ENCODE peak calls at places on chromosome 16, in four cellular contexts. D is sigmoid colon, C is HCT116, E is suprapubic skin. L is an unnamed sample.

GRCh38 chr16:75251280-75252048 is at the start of gene BCAR1:
- DNase-seq in D (peak; percentile 94), C (no peak), E (no peak), L (peak; percentile 79)

GRCh38 chr16:3573146-3573815 is 3.9 kb downstream of the NLRC3 start:
- DNase-seq in D (no peak), C (no peak), E (no peak), L (no peak)

GRCh38 chr16:27495191-27495590 is 54.5 kb downstream of the GTF3C1 start:
- DNase-seq in D (peak; percentile 72), C (no peak), E (no peak), L (no peak)

GRCh38 chr16:89906141-89907025 is 12.3 kb upstream of the MC1R start:
- DNase-seq in D (no peak), C (no peak), E (no peak), L (no peak)

GRCh38 chr16:14003119-14003570 is 68.0 kb upstream of the MRTFB start:
- DNase-seq in D (peak; percentile 71), C (no peak), E (peak; percentile 89), L (peak; percentile 87)

GRCh38 chr16:67329901-67330300 is 3.3 kb downstream of the LRRC36 start:
- DNase-seq in D (no peak), C (no peak), E (no peak), L (no peak)

GRCh38 chr16:89104930-89105571 is 11.4 kb downstream of the ACSF3 start:
- DNase-seq in D (no peak), C (no peak), E (no peak), L (no peak)

GRCh38 chr16:14325502-14325901 is 254.4 kb downstream of the MRTFB start:
- DNase-seq in D (no peak), C (no peak), E (no peak), L (no peak)

GRCh38 chr16:1026784-1027415 is 45.3 kb downstream of the SOX8 start:
- DNase-seq in D (no peak), C (no peak), E (no peak), L (no peak)

GRCh38 chr16:79535130-79535529 is 65.4 kb downstream of the MAF start:
- DNase-seq in D (no peak), C (no peak), E (no peak), L (no peak)

GRCh38 chr16:28277537-28278388 is 14.6 kb upstream of the SBK1 start:
- DNase-seq in D (peak; percentile 92), C (peak; percentile 65), E (peak; percentile 92), L (peak; percentile 86)

GRCh38 chr16:30354423-30355143 is 525 bp downstream of the CD2BP2 start:
- DNase-seq in D (no peak), C (no peak), E (no peak), L (no peak)

GRCh38 chr16:55495616-55496289 is 13.1 kb upstream of the LPCAT2 start:
- DNase-seq in D (no peak), C (no peak), E (no peak), L (no peak)

GRCh38 chr16:57871457-57871856 is 69.2 kb upstream of the KIFC3 start:
- DNase-seq in D (no peak), C (no peak), E (no peak), L (no peak)

GRCh38 chr16:19153876-19154275 is 14.2 kb upstream of the SYT17 start:
- DNase-seq in D (no peak), C (peak; percentile 77), E (no peak), L (no peak)

GRCh38 chr16:54482892-54483574 is 196.4 kb upstream of the IRX3 start:
- DNase-seq in D (no peak), C (no peak), E (no peak), L (no peak)

GRCh38 chr16:75294773-75295172 is 43.3 kb upstream of the BCAR1 start:
- DNase-seq in D (no peak), C (no peak), E (no peak), L (no peak)

GRCh38 chr16:6926341-6926740 is 406.3 kb upstream of the RBFOX1 start:
- DNase-seq in D (no peak), C (no peak), E (no peak), L (no peak)

GRCh38 chr16:17469742-17470001 is 1.1 kb downstream of the XYLT1 start:
- DNase-seq in D (no peak), C (no peak), E (no peak), L (no peak)

GRCh38 chr16:83913234-83913633 is 14.3 kb downstream of the MLYCD start:
- DNase-seq in D (peak; percentile 66), C (no peak), E (no peak), L (no peak)

GRCh38 chr16:15493416-15494181 is 59.2 kb downstream of the BMERB1 start:
- DNase-seq in D (no peak), C (no peak), E (peak; percentile 53), L (no peak)

GRCh38 chr16:1642148-1642547 is 30.0 kb downstream of the CRAMP1 start:
- DNase-seq in D (no peak), C (no peak), E (no peak), L (no peak)

GRCh38 chr16:68592466-68593337 is 52.4 kb upstream of the CDH3 start:
- DNase-seq in D (no peak), C (no peak), E (no peak), L (no peak)

GRCh38 chr16:70476272-70477020 is 22.1 kb downstream of the FCSK start:
- DNase-seq in D (no peak), C (peak; percentile 49), E (no peak), L (no peak)

GRCh38 chr16:55900616-55901393 is 25.6 kb upstream of the CES5A start:
- DNase-seq in D (no peak), C (no peak), E (no peak), L (no peak)

GRCh38 chr16:53087101-53087500 is 32.3 kb downstream of the CHD9 start:
- DNase-seq in D (no peak), C (no peak), E (no peak), L (no peak)

GRCh38 chr16:1779741-1780676 is 2.4 kb downstream of the SPSB3 start:
- DNase-seq in D (no peak), C (no peak), E (no peak), L (no peak)

GRCh38 chr16:88649195-88649923 is 1.5 kb downstream of the CYBA start:
- DNase-seq in D (no peak), C (no peak), E (no peak), L (no peak)

GRCh38 chr16:29991571-29991904 is 3.9 kb downstream of the HIRIP3 start:
- DNase-seq in D (no peak), C (no peak), E (no peak), L (no peak)

DNA sequence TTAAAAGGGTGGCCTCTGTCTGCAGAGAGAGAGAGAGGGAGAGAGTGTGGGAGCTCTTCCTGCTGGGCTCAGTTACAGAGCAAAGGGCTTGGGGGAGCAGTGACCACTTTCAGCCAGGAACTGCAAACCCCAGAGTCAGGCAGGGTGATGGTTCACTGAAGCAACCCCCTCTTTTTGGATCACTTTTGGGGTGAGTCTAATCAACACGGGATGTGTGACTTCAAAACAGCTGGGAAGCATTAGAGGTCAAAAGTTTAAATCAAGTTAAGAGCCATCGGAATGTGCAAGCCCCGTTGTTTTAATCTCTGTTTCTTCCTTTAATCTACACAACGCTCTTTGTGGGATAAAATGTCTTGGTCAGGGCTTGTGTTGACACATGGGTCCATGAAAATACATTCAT is 577.1 kb upstream of the CDH11 start:
- DNase-seq in D (no peak), C (no peak), E (no peak), L (no peak)
- TF ChIP-seq CTCF in D (no peak), C (no peak), E (no peak), L (no peak)

GRCh38 chr16:21501869-21502667 is 97.3 kb upstream of the METTL9 start:
- DNase-seq in D (peak; percentile 95), C (peak; percentile 94), E (peak; percentile 95), L (peak; percentile 92)
- H3K27ac ChIP-seq in D (peak overlapping the region; percentile 93), C (peak overlapping the region; percentile 94), E (peak overlapping the region; percentile 98), L (peak overlapping the region; percentile 90)

DNA sequence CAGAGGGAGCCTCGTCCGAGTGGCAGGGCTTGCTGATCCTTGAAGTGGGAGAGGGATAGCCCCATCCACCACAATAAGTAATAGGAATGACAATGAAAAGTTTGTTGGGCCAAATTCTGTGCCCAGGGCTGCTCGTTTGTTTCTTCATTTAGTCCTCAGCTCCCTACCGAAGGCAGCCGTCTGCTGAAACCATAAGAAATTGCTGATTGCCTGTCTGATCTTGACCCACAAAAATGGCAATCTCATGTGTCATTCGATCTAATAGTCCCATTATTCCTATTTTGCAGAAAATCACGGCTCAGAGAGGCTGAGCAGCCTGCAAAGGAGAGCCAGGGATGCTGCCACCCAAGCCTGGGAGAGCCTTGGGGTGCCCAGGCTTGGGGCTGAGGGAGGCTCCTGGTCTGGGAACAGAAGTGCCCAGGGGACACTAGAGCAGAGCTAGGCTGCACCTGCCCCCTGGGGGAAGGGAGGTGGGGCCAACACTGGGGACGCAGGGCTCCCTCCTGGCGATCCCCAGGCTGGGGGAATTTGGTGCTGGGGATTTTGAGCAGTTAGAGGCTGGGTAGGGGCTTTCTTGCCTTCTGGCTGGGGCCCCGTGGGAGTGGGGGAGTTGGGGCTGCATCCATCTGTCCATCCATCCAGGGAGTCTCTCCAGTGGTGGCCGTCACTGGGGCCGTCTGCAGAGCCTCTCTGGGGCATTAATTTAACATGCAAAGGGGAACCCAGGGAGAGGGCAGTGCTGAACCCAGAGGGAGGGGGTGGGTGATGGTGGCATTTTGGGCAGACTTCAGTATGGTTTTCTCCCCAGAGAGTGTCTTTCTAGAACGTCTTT is 53.5 kb downstream of the SOCS1 start:
- DNase-seq in D (no peak), C (no peak), E (no peak), L (no peak)
- TF ChIP-seq POLR2AphosphoS5 in D (no peak), C (no peak), E (no peak), L (no peak)

GRCh38 chr16:10170016-10170415 is 12.2 kb downstream of the GRIN2A start:
- DNase-seq in D (no peak), C (no peak), E (no peak), L (no peak)
- TF ChIP-seq CTCF in D (no peak), C (no peak), E (no peak), L (no peak)

GRCh38 chr16:23303685-23304084 is 1.6 kb downstream of the SCNN1B start:
- DNase-seq in D (no peak), C (no peak), E (no peak), L (no peak)

GRCh38 chr16:23310217-23310616 is 8.1 kb downstream of the SCNN1B start:
- DNase-seq in D (no peak), C (no peak), E (no peak), L (no peak)

GRCh38 chr16:23304620-23305019 is 2.5 kb downstream of the SCNN1B start:
- DNase-seq in D (no peak), C (no peak), E (no peak), L (no peak)

GRCh38 chr16:23302045-23302956 is at the start of gene SCNN1B:
- DNase-seq in D (no peak), C (no peak), E (no peak), L (no peak)

GRCh38 chr16:23306199-23307100 is 4.3 kb downstream of the SCNN1B start:
- DNase-seq in D (no peak), C (no peak), E (no peak), L (no peak)
- H3K27ac ChIP-seq in D (no peak overlapping the region), C (no peak overlapping the region), E (no peak overlapping the region), L (no peak overlapping the region)

GRCh38 chr16:20747030-20747816 is 5.6 kb upstream of the THUMPD1 start:
- DNase-seq in D (no peak), C (peak; percentile 22), E (no peak), L (no peak)
- TF ChIP-seq POLR2AphosphoS5 in D (no peak), C (no peak), E (no peak), L (no peak)

DNA sequence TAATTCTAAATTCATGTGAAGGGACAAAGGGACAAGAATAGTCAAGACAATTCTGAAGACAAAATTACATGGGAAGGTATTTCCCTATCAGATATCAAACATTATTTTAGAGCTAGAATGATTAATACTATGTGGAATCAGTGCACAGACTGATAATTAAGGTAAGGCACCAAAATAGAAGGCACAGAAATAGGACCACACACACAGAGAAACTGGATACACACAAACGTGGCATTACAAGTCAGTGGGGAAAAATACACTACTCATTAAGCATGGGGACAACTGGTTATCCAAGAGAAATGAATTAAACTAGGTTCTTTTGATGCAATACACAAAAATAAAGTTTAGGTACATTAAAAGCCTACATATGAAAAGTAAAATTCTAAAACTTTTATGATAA is 132.8 kb upstream of the NETO2 start:
- DNase-seq in D (no peak), C (no peak), E (no peak), L (no peak)
- TF ChIP-seq CTCF in D (no peak), C (no peak), E (no peak), L (no peak)